ENCODE peak calls at places on chromosome 1, in four cellular contexts. G, X, M and B are unnamed samples.

GRCh38 chr1:43083375-43083774 is 88.7 kb downstream of the EBNA1BP2 start:
- DNase-seq in M (no peak), X (no peak), G (no peak), B (no peak)

GRCh38 chr1:21624577-21625389 is 44.4 kb downstream of the RAP1GAP start:
- DNase-seq in G (peak; percentile 61), M (peak; percentile 59), X (no peak), B (peak; percentile 80)

GRCh38 chr1:145796753-145797152 is 27.1 kb downstream of the RNF115 start:
- DNase-seq in G (no peak), M (no peak), X (no peak), B (no peak)

GRCh38 chr1:234613128-234613875 is 3.3 kb upstream of the IRF2BP2 start:
- DNase-seq in G (no peak), X (no peak), M (no peak), B (no peak)

GRCh38 chr1:157363660-157364140 is 188.6 kb downstream of the FCRL5 start:
- DNase-seq in X (no peak), M (peak; percentile 52), G (no peak), B (peak; percentile 65)

GRCh38 chr1:13935336-13935735 is 235.3 kb downstream of the PRDM2 start:
- DNase-seq in G (no peak), X (no peak), M (no peak), B (no peak)

GRCh38 chr1:234961468-234962339 is 166.9 kb downstream of the TOMM20 start:
- DNase-seq in M (no peak), G (no peak), X (no peak), B (peak; percentile 47)

GRCh38 chr1:224223819-224224714 is 41.0 kb downstream of the DEGS1 start:
- DNase-seq in G (no peak), X (no peak), M (no peak), B (no peak)

GRCh38 chr1:67749844-67750689 is 65.1 kb downstream of the GADD45A start:
- DNase-seq in M (no peak), X (no peak), G (no peak), B (peak; percentile 38)

GRCh38 chr1:26287033-26287711 is 7.3 kb downstream of the SH3BGRL3 start:
- DNase-seq in G (no peak), M (peak; percentile 44), X (no peak), B (no peak)

GRCh38 chr1:20070357-20070756 is 363 bp downstream of the PLA2G5 start:
- DNase-seq in X (no peak), M (no peak), G (no peak), B (no peak)

GRCh38 chr1:24362982-24363614 is 43.9 kb downstream of the GRHL3 start:
- DNase-seq in X (no peak), M (no peak), G (no peak), B (peak; percentile 29)

GRCh38 chr1:38191451-38191850 is 144.9 kb upstream of the POU3F1 start:
- DNase-seq in M (no peak), G (no peak), X (no peak), B (no peak)

GRCh38 chr1:87968259-87968955 is 639.7 kb downstream of the LMO4 start:
- DNase-seq in X (no peak), M (no peak), G (peak; percentile 19), B (no peak)

GRCh38 chr1:68197891-68198290 is 34.4 kb downstream of the WLS start:
- DNase-seq in G (no peak), X (no peak), M (no peak), B (peak; percentile 24)

GRCh38 chr1:48048064-48048463 is 50.9 kb upstream of the TRABD2B start:
- DNase-seq in X (no peak), G (peak; percentile 63), M (no peak), B (peak; percentile 33)

GRCh38 chr1:103525607-103526507 is at the start of gene RNPC3:
- DNase-seq in M (peak; percentile 91), X (peak; percentile 70), G (peak; percentile 89), B (peak; percentile 90)

GRCh38 chr1:154729031-154729442 is 121.1 kb upstream of the ADAR start:
- DNase-seq in M (no peak), G (no peak), X (no peak), B (no peak)

GRCh38 chr1:53693773-53694717 is 44.9 kb downstream of the GLIS1 start:
- DNase-seq in X (no peak), G (no peak), M (no peak), B (no peak)

GRCh38 chr1:200154069-200154767 is 126.7 kb downstream of the NR5A2 start:
- DNase-seq in M (no peak), X (no peak), G (no peak), B (no peak)

GRCh38 chr1:207088161-207088560 is 499 bp upstream of the C4BPB start:
- DNase-seq in X (no peak), M (no peak), G (no peak), B (no peak)

GRCh38 chr1:151831256-151831591 is 378 bp downstream of the RORC start:
- DNase-seq in M (no peak), X (no peak), G (no peak), B (no peak)

GRCh38 chr1:28656335-28656734 is 7.9 kb downstream of the RNU11 start:
- DNase-seq in G (no peak), M (no peak), X (no peak), B (no peak)

GRCh38 chr1:59730759-59731478 is 83.8 kb upstream of the HOOK1 start:
- DNase-seq in M (peak; percentile 74), X (no peak), G (no peak), B (peak; percentile 66)

GRCh38 chr1:170675825-170676224 is 11.9 kb downstream of the PRRX1 start:
- DNase-seq in G (no peak), X (no peak), M (no peak), B (no peak)

GRCh38 chr1:27027575-27028250 is 15.1 kb upstream of the TENT5B start:
- DNase-seq in M (no peak), X (no peak), G (no peak), B (no peak)

GRCh38 chr1:87045757-87046422 is 131.5 kb downstream of the HS2ST1 start:
- DNase-seq in X (no peak), M (no peak), G (no peak), B (no peak)

GRCh38 chr1:37892151-37893047 is 33.0 kb upstream of the MTF1 start:
- DNase-seq in G (no peak), M (no peak), X (no peak), B (no peak)

GRCh38 chr1:9340864-9341263 is 48.2 kb downstream of the SPSB1 start:
- DNase-seq in G (no peak), M (no peak), X (no peak), B (no peak)

GRCh38 chr1:205571747-205572146 is 60.1 kb downstream of the ELK4 start:
- DNase-seq in G (no peak), M (peak; percentile 15), X (no peak), B (no peak)

GRCh38 chr1:111656093-111657017 is 36.8 kb downstream of the RAP1A start:
- DNase-seq in G (no peak), M (no peak), X (no peak), B (peak; percentile 37)

GRCh38 chr1:151478140-151478812 is 19.0 kb upstream of the POGZ start:
- DNase-seq in M (no peak), G (no peak), X (no peak), B (no peak)

GRCh38 chr1:50610563-50610962 is 187.3 kb upstream of the DMRTA2 start:
- DNase-seq in M (no peak), G (no peak), X (no peak), B (no peak)

GRCh38 chr1:84632142-84632541 is 57.9 kb upstream of the CTBS start:
- DNase-seq in M (no peak), X (no peak), G (no peak), B (no peak)

GRCh38 chr1:235331391-235331790 is 3.0 kb downstream of the GGPS1 start:
- DNase-seq in G (no peak), M (no peak), X (no peak), B (no peak)

GRCh38 chr1:42971848-42972291 is 13.2 kb upstream of the SLC2A1 start:
- DNase-seq in M (no peak), G (no peak), X (no peak), B (no peak)